ENCODE peak calls at places on chromosomes 13 and 19, in nine cellular contexts. P is body of pancreas, T is uterus, I is left ventricle myocardium inferior, S is OCI-LY7, J is adrenal gland, U is SK-N-SH, F is thoracic aorta, B is neural progenitor cell. Q is an unnamed sample.
A peak's percentile ranks its signal among the peaks of the same experiment; 100 is the strongest.

GRCh38 chr13:98571955-98572662 is 4.8 kb downstream of the STK24 start:
- DNase-seq in S (peak; percentile 35), B (no peak), F (no peak), J (no peak), U (peak; percentile 55), P (no peak), I (no peak), T (no peak), Q (peak; percentile 56)

GRCh38 chr19:37594982-37595382 is 306 bp downstream of the ZNF540 start:
- DNase-seq in S (no peak), U (no peak), I (peak; percentile 66), P (peak; percentile 71), F (peak; percentile 37), B (no peak), J (peak; percentile 84), T (peak; percentile 57), Q (peak; percentile 68)

GRCh38 chr13:59425211-59425721 is 738.5 kb downstream of the DIAPH3 start:
- DNase-seq in F (no peak), B (no peak), J (no peak), U (no peak), T (no peak), P (no peak), I (no peak), S (no peak), Q (no peak)

GRCh38 chr13:31970237-31970930 is 61.2 kb upstream of the FRY start:
- DNase-seq in I (no peak), B (no peak), P (no peak), T (no peak), F (no peak), S (no peak), U (no peak), J (no peak), Q (no peak)

GRCh38 chr19:14695471-14695870 is 5.6 kb downstream of the ZNF333 start:
- DNase-seq in S (no peak), F (no peak), I (no peak), B (no peak), U (no peak), P (no peak), T (no peak), J (no peak), Q (no peak)

GRCh38 chr13:100443998-100444328 is 144.6 kb downstream of the GGACT start:
- DNase-seq in I (no peak), U (no peak), B (no peak), S (no peak), F (no peak), T (no peak), J (no peak), P (no peak), Q (no peak)

GRCh38 chr13:113364371-113364932 is 522 bp upstream of the GRTP1 start:
- DNase-seq in P (no peak), S (no peak), U (no peak), J (peak; percentile 39), I (no peak), B (no peak), F (no peak), T (peak; percentile 59), Q (peak; percentile 33)

GRCh38 chr19:31448221-31448657 is 99.0 kb upstream of the TSHZ3 start:
- DNase-seq in S (no peak), U (peak; percentile 36), P (peak; percentile 26), T (peak; percentile 77), F (no peak), B (no peak), I (peak; percentile 82), J (peak; percentile 13), Q (peak; percentile 36)

GRCh38 chr13:51330741-51331140 is 8.8 kb upstream of the SERPINE3 start:
- DNase-seq in B (no peak), J (no peak), T (no peak), U (no peak), S (no peak), P (no peak), I (no peak), F (no peak), Q (no peak)

GRCh38 chr19:51295382-51296126 is 15.9 kb upstream of the IGLON5 start:
- DNase-seq in S (no peak), J (no peak), U (no peak), P (no peak), F (no peak), T (no peak), B (peak; percentile 30), I (no peak), Q (no peak)

GRCh38 chr13:55437162-55437561 is 1703.6 kb upstream of the PRR20A start:
- DNase-seq in T (no peak), J (no peak), S (no peak), P (no peak), I (no peak), U (no peak), B (peak; percentile 77), F (no peak), Q (no peak)

GRCh38 chr19:15280915-15281683 is 48.9 kb upstream of the EPHX3 start:
- DNase-seq in P (peak; percentile 81), J (peak; percentile 89), B (peak; percentile 96), F (no peak), U (peak; percentile 70), S (no peak), T (peak; percentile 81), I (peak; percentile 91), Q (peak; percentile 61)

GRCh38 chr13:46136688-46137087 is 31.9 kb upstream of the CPB2 start:
- DNase-seq in U (no peak), I (no peak), S (no peak), B (no peak), P (no peak), T (no peak), F (no peak), J (no peak), Q (no peak)
- H3K36me3 ChIP-seq in U (no peaks in the 10 kb centered on the region), I (no peaks in the 10 kb centered on the region), S (peaks cover 99% of the 10 kb centered on the region), B (no peaks in the 10 kb centered on the region), P (no peaks in the 10 kb centered on the region), T (no peaks in the 10 kb centered on the region), F (no peaks in the 10 kb centered on the region), J (no peaks in the 10 kb centered on the region), Q (no peaks in the 10 kb centered on the region)

DNA sequence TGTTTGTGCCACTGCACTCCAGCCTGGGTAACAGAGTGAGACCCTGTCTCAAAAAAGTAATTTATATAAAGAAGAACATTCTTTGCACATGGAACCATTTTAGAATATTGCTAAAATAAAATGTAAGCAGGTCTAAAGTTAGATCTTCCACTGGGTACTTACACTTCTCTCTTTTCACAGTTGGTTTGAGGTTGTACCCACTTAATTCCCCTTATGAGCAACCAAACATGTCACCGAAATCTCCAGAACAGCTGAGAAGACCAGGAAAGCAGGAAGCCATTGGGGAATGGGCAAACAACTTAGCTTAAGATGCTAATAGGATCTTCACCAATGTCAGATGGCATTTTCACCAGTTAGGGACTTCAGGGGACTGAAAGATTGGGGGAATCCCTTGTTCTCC is 18.8 kb downstream of the NLRP4 start:
- DNase-seq in J (no peak), B (no peak), I (no peak), F (no peak), T (no peak), S (no peak), P (no peak), U (no peak), Q (no peak)
- H3K4me3 ChIP-seq in J (no peak overlapping the region), B (no peak overlapping the region), I (no peak overlapping the region), F (no peak overlapping the region), T (no peak overlapping the region), S (peak overlapping the region; percentile 9), P (no peak overlapping the region), U (no peak overlapping the region), Q (no peak overlapping the region)

DNA sequence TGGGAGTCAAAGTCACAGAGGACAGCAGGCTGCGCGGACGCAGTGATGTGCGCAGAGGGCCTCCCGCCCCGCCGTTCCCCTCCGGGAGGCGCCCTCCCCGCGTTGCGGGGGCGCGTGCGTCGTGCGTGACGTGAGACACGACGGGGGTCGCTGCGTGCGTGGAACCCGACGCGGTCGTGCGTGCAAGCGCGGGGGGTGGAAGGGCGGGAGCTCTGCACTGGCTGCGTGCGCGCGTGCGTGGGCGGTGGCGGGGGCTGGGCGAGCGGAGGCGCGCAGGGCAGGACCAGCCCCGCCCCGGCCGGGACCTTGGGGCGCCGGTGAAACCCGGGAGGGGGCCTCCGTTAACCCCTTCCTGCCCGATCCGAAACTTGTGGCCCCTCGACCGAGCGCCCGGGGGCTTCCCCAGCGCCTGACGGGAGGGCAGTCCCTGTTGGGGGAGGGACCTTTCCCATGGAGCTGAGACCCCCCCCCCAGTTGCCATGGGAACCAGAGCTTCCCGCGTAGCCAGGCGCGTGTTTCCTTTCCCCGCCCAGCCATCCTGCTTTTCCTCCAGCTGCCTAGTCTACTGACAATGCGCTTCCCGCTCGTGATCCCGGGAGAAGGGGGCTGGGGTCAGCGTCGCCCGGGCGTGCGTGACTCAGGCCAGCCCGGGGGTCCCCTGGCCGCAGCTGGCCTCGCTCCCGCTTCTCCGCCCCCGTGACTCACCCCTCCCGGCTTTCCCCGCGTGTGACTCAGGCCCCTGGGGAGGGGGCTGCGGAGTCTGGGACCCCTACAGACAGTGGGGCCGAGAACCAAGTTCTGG is 7.3 kb upstream of the HOOK2 start:
- DNase-seq in P (peak; percentile 85), S (peak; percentile 54), F (no peak), J (peak; percentile 92), I (peak; percentile 92), B (peak; percentile 67), T (peak; percentile 90), U (peak; percentile 90), Q (peak; percentile 84)
- TF ChIP-seq CTCF in P (no peak), S (peak; percentile 17), F (peak; percentile 20), J (peak; percentile 2), I (no peak), B (no peak), T (peak; percentile 11), U (peak; percentile 11), Q (no peak)

DNA sequence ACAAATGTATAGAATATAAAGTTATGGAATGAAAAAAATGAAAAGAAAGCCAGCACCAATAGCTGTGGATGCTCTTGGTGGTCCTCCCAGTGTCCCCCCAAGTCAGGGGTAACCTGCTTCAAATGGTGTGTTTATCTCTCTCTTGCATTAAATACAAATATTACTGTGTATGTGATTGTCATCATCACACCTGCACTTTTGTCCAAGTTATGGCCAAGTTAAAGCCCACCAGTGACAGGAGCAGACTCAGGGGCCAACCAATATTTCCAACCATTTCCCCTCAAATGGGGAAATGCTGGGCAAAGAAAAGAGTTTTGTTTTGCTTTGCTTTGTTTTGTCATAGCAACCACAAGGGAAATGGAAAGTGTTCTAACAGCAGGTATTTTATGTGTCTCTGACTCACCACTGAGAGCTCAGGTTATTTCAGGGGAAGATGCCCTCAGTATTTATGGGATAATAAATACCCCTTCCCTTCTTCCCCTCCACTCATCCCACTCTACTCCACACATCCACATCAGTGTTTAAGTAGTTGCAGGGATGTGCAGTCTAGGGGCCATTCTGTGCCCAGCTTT is 133.6 kb downstream of the COL4A1 start:
- DNase-seq in T (no peak), I (no peak), B (no peak), P (no peak), S (no peak), U (no peak), F (no peak), J (no peak), Q (no peak)
- H3K36me3 ChIP-seq in T (peaks cover 3% of the 10 kb centered on the region), I (peaks cover 98% of the 10 kb centered on the region), B (no peaks in the 10 kb centered on the region), P (no peaks in the 10 kb centered on the region), S (no peaks in the 10 kb centered on the region), U (peaks cover 64% of the 10 kb centered on the region), F (peaks cover 81% of the 10 kb centered on the region), J (no peaks in the 10 kb centered on the region), Q (no peaks in the 10 kb centered on the region)

DNA sequence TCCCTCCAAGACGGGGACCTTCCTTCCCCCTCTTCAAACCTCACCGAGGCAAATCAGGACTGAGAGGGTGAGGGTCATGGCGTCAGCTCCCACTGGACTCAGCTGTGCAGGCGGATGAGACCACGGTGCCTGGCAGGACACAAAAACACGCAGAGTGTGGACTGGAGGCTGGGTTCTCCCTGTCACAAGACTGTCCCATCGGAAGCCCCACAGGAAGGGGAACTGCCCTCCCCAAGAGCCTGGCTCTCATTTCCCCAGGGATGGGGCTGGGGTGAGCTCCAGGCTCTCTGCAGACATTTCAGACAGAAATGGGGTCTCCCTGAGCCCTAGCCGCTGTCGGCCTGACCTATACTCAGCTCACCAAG is at the start of gene LILRB5:
- DNase-seq in F (no peak), S (no peak), J (no peak), I (no peak), B (no peak), T (no peak), U (no peak), P (no peak), Q (no peak)
- H3K4me3 ChIP-seq in F (peak within 1 kb of the TSS; percentile 39), S (no peak within 1 kb of the TSS), J (no peak within 1 kb of the TSS), I (peak within 1 kb of the TSS; percentile 38), B (no peak within 1 kb of the TSS), T (no peak within 1 kb of the TSS), U (no peak within 1 kb of the TSS), P (no peak within 1 kb of the TSS), Q (no peak within 1 kb of the TSS)